ENCODE peak calls at places on chromosomes 13 and 19, in ten cellular contexts. P is WTC11; N is kidney glomerular epithelial cell; J is A673; E is skeletal muscle cell; W is NB4; A is stimulated activated CD8-positive, alpha-beta memory T cell treated with anti-CD3 and anti-CD28 coated beads, Interleukin-4, amount 100 ng/mL, for 1 hour; G is cerebellum; C is activated T-helper 2 cell treated with anti-CD3 and anti-CD28 coated beads, Interferon-gamma antibody, Interleukin-2, Interleukin-4, amounts not matched to agents 10 μg/mL and 5 μg/mL and 100 μg/mL, durations not matched to agents 14 hours and 24 hours and 36 hours; H is AML-193. F is an unnamed sample.

GRCh38 chr19:55176116-55176515 is 4.0 kb downstream of the SYT5 start:
- DNase-seq in P (no peak), N (no peak), J (no peak), E (no peak), W (no peak), A (no peak), G (no peak), C (no peak), H (no peak), F (no peak)

GRCh38 chr13:99656843-99657506 is 155.7 kb downstream of the TM9SF2 start:
- DNase-seq in P (no peak), N (no peak), J (peak), E (no peak), W (no peak), A (no peak), G (peak), C (peak), H (no peak), F (no peak)

GRCh38 chr19:48113190-48113917 is 2.7 kb upstream of the PLA2G4C start:
- DNase-seq in P (no peak), N (peak), J (no peak), E (no peak), W (peak), A (no peak), G (no peak), C (no peak), H (no peak), F (no peak)

GRCh38 chr13:48533986-48534600 is 1.2 kb upstream of the RCBTB2 start:
- DNase-seq in P (no peak), N (no peak), J (no peak), E (no peak), W (peak), A (no peak), G (no peak), C (no peak), H (peak), F (no peak)

GRCh38 chr13:49938921-49939320 is 2.8 kb upstream of the SPRYD7 start:
- DNase-seq in P (no peak), N (no peak), J (no peak), E (no peak), W (no peak), A (no peak), G (no peak), C (no peak), H (no peak), F (no peak)

GRCh38 chr13:67520886-67521285 is 290.8 kb upstream of the PCDH9 start:
- DNase-seq in P (no peak), N (no peak), J (peak), E (no peak), W (peak), A (no peak), G (no peak), C (no peak), H (no peak), F (no peak)

GRCh38 chr13:76463314-76463713 is 422.9 kb downstream of the KCTD12 start:
- DNase-seq in P (no peak), N (no peak), J (no peak), E (no peak), W (no peak), A (no peak), G (no peak), C (no peak), H (no peak), F (no peak)

GRCh38 chr13:22103628-22104027 is 432.8 kb downstream of the FGF9 start:
- DNase-seq in P (no peak), N (peak), J (no peak), E (no peak), W (no peak), A (no peak), G (no peak), C (no peak), H (no peak), F (no peak)

GRCh38 chr19:51090471-51090870 is 7.8 kb upstream of the KLK14 start:
- DNase-seq in P (no peak), N (no peak), J (no peak), E (no peak), W (no peak), A (no peak), G (no peak), C (no peak), H (no peak), F (no peak)